ENCODE peak calls at places on chromosomes 16 and 17, in six cellular contexts. H is A549, O is esophagus squamous epithelium, A is HCT116, T is body of pancreas, L is tibial nerve. G is an unnamed sample.

GRCh38 chr16:31568577-31569359 is 41.1 kb downstream of the AHSP start:
- DNase-seq in H (no peak), O (no peak), A (no peak), T (peak), L (no peak), G (no peak)

GRCh38 chr16:89343501-89344291 is 126.2 kb downstream of the ZNF778 start:
- DNase-seq in H (no peak), L (no peak), O (no peak), A (peak), T (no peak), G (no peak)

GRCh38 chr17:82489851-82490511 is 29.6 kb upstream of the FOXK2 start:
- DNase-seq in T (no peak), L (no peak), O (no peak), A (no peak), H (no peak), G (no peak)

GRCh38 chr16:27471661-27472060 is 69.7 kb downstream of the IL21R start:
- DNase-seq in L (no peak), O (no peak), A (no peak), T (no peak), H (no peak), G (no peak)

GRCh38 chr17:47729486-47729885 is 3.5 kb upstream of the TBX21 start:
- DNase-seq in O (no peak), A (no peak), T (no peak), H (no peak), L (no peak), G (no peak)

GRCh38 chr17:57481901-57482300 is 225.6 kb downstream of the MSI2 start:
- DNase-seq in T (no peak), O (no peak), L (no peak), H (peak), A (no peak), G (no peak)

GRCh38 chr16:27408012-27408601 is 6.1 kb downstream of the IL21R start:
- DNase-seq in T (no peak), L (no peak), O (no peak), A (no peak), H (no peak), G (no peak)

GRCh38 chr16:86866986-86867722 is 288.8 kb downstream of the FOXL1 start:
- DNase-seq in A (no peak), T (no peak), H (no peak), O (no peak), L (no peak), G (no peak)

GRCh38 chr17:14361945-14362508 is 61.1 kb downstream of the HS3ST3B1 start:
- DNase-seq in T (no peak), L (no peak), A (no peak), H (peak), O (no peak), G (no peak)

GRCh38 chr16:27305342-27305741 is 8.4 kb upstream of the IL4R start:
- DNase-seq in H (no peak), O (no peak), T (no peak), A (no peak), L (no peak), G (no peak)

GRCh38 chr17:41015473-41015872 is 6.5 kb upstream of the KRTAP3-1 start:
- DNase-seq in T (no peak), H (no peak), O (no peak), A (no peak), L (no peak), G (no peak)

GRCh38 chr16:88527186-88527936 is 42.8 kb upstream of the ZC3H18 start:
- DNase-seq in A (peak), L (peak), H (peak), T (peak), O (no peak), G (no peak)

GRCh38 chr17:81903896-81904599 is 2.0 kb downstream of the NPB start:
- DNase-seq in O (no peak), A (no peak), T (no peak), L (no peak), H (no peak), G (no peak)

GRCh38 chr17:4574448-4575045 is 9.8 kb upstream of the SMTNL2 start:
- DNase-seq in A (no peak), L (no peak), H (no peak), T (no peak), O (no peak), G (peak)

GRCh38 chr16:88781140-88782077 is 3.6 kb downstream of the PIEZO1 start:
- DNase-seq in O (no peak), T (no peak), H (no peak), A (no peak), L (no peak), G (no peak)

GRCh38 chr17:65527381-65527780 is 34.1 kb downstream of the AXIN2 start:
- DNase-seq in O (no peak), H (no peak), L (no peak), T (no peak), A (no peak), G (no peak)

GRCh38 chr16:78735337-78735736 is 635.9 kb downstream of the WWOX start:
- DNase-seq in L (no peak), O (no peak), H (no peak), T (no peak), A (no peak), G (no peak)

GRCh38 chr16:85649411-85649977 is 36.4 kb downstream of the GSE1 start:
- DNase-seq in O (no peak), L (no peak), T (no peak), A (no peak), H (no peak), G (no peak)

GRCh38 chr16:88938933-88939813 is 37.8 kb downstream of the CBFA2T3 start:
- DNase-seq in O (no peak), L (no peak), T (no peak), A (no peak), H (no peak), G (no peak)

GRCh38 chr16:23948949-23949392 is 113.2 kb downstream of the PRKCB start:
- DNase-seq in A (no peak), O (no peak), L (no peak), H (no peak), T (peak), G (no peak)

GRCh38 chr17:49597438-49597837 is 21.8 kb downstream of the NXPH3 start:
- DNase-seq in O (no peak), A (no peak), T (no peak), H (no peak), L (no peak), G (no peak)

GRCh38 chr17:3678095-3678820 is 9.6 kb downstream of the EMC6 start:
- DNase-seq in L (no peak), O (no peak), T (no peak), A (no peak), H (no peak), G (peak)

GRCh38 chr16:10752843-10753523 is 9.3 kb downstream of the NUBP1 start:
- DNase-seq in T (peak), A (no peak), L (peak), H (no peak), O (peak), G (peak)

GRCh38 chr17:67520282-67520906 is 143.3 kb downstream of the PITPNC1 start:
- DNase-seq in A (no peak), L (peak), H (no peak), O (no peak), T (peak), G (peak)

GRCh38 chr16:67528222-67528869 is at the start of gene RIPOR1:
- DNase-seq in A (no peak), O (no peak), L (no peak), H (peak), T (peak), G (no peak)

GRCh38 chr16:49528035-49528434 is 154.4 kb downstream of the C16orf78 start:
- DNase-seq in T (no peak), H (no peak), L (no peak), O (no peak), A (no peak), G (no peak)

GRCh38 chr17:15457723-15458094 is 9.7 kb downstream of the CDRT4 start:
- DNase-seq in L (peak), H (no peak), A (no peak), O (no peak), T (no peak), G (peak)

GRCh38 chr16:84931506-84931905 is 79.8 kb downstream of the ZDHHC7 start:
- DNase-seq in O (no peak), H (no peak), T (no peak), A (no peak), L (no peak), G (no peak)

GRCh38 chr16:64408699-64409098 is 713.2 kb downstream of the CDH11 start:
- DNase-seq in A (no peak), T (no peak), H (no peak), O (no peak), L (no peak), G (no peak)

GRCh38 chr17:54544239-54544638 is 356.4 kb upstream of the TOM1L1 start:
- DNase-seq in L (no peak), O (no peak), A (no peak), T (no peak), H (no peak), G (no peak)

GRCh38 chr17:19718041-19718612 is 1.7 kb upstream of the SLC47A2 start:
- DNase-seq in O (no peak), H (no peak), A (no peak), T (no peak), L (no peak), G (no peak)

GRCh38 chr17:57369509-57369945 is 113.2 kb downstream of the MSI2 start:
- DNase-seq in O (no peak), L (no peak), T (no peak), H (no peak), A (no peak), G (no peak)

GRCh38 chr16:2835638-2836493 is 5.8 kb downstream of the ZG16B start:
- DNase-seq in T (peak), H (peak), A (peak), O (no peak), L (no peak), G (no peak)

GRCh38 chr17:75077072-75077489 is 10.7 kb upstream of the SLC16A5 start:
- DNase-seq in T (peak), H (no peak), O (no peak), L (no peak), A (no peak), G (no peak)
- TF ChIP-seq POLR2A in T (no peak), H (no peak), O (no peak), L (no peak), A (peak), G (no peak)

GRCh38 chr16:5059386-5060072 is 6.2 kb downstream of the C16orf89 start:
- DNase-seq in A (no peak), O (no peak), H (no peak), T (no peak), L (no peak), G (no peak)

GRCh38 chr16:5056347-5056746 is 9.4 kb downstream of the C16orf89 start:
- DNase-seq in O (no peak), T (no peak), A (peak), H (peak), L (no peak), G (no peak)

GRCh38 chr16:5060073-5060641 is 5.6 kb downstream of the C16orf89 start:
- DNase-seq in T (no peak), A (no peak), O (no peak), L (no peak), H (no peak), G (no peak)

GRCh38 chr16:5054876-5055865 is 10.6 kb downstream of the C16orf89 start:
- DNase-seq in T (no peak), O (no peak), L (no peak), A (no peak), H (no peak), G (no peak)

GRCh38 chr16:5058476-5058875 is 7.3 kb downstream of the C16orf89 start:
- DNase-seq in A (no peak), O (no peak), L (no peak), T (no peak), H (peak), G (no peak)
- H3K4me3 ChIP-seq in A (no peak), O (no peak), L (no peak), T (no peak), H (no peak), G (no peak)

GRCh38 chr17:77420476-77420803 is 279.7 kb downstream of the SEC14L1 start:
- DNase-seq in H (no peak), O (no peak), L (no peak), T (no peak), A (no peak), G (no peak)
- H3K27ac ChIP-seq in H (peak), O (peak), L (peak), T (no peak), A (no peak), G (peak)

DNA sequence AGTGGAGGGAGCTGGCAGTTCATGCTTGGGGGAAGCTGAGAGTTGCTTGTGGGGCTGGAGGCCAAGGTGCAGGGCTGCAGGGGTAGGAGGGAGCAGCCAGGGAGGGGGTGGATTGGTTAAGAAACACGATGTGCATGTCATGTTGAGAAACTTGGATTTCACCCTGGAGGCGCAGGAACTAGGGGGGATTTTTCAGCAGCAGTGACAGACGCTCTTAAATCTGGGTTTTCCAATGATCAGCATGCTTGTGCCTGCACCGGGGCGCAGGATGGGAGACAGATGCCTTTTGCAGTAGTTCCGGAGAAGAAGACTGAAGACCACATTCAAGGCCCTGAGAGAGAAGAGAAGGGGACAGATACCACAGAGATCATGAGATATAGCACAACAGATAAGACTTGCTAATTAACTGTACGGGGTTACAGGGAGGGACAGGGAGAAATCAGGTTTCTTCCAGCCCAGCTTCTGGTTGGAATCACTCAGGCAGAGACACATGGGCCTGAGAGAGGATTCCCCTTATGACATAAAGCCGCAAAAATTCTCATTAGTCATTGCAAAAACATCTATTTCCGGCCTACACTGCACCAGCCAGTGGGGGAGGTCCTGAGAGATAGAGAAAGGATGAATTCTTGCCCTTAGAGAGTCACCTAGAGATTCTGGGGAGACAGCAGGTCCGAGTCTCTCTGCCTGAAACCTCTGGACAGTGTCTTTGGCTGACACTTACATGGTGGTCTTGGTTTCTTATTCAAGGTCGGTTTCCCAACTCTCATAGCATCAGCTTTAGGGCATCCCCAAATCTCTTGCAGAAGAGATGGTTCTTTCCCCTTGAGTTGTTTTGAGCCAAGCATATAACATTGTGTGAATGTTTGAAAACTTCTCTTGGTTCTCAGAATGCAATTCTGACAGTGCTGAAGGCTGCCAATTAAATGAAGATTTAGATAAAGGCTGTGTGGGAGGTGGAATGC is 27.1 kb downstream of the CDH13 start:
- DNase-seq in T (no peak), A (peak), H (peak), O (no peak), L (no peak), G (no peak)
- TF ChIP-seq POLR2A in T (no peak), A (no peak), H (no peak), O (no peak), L (no peak), G (no peak)